ENCODE peak calls at places on chromosomes 2 and 18, in seven cellular contexts. O is endothelial cell; Q is DMS153; U is fibroblast of gingiva; K is Panc1; I is GM13976; R is stimulated activated naive CD4-positive, alpha-beta T cell. J is an unnamed sample.

GRCh38 chr2:495745-496275 is 181.4 kb downstream of the TMEM18 start:
- DNase-seq in O (no peak), Q (no peak), U (no peak), K (no peak), I (no peak), R (no peak), J (no peak)

GRCh38 chr2:9752441-9753275 is 90.6 kb upstream of the TAF1B start:
- DNase-seq in O (no peak), Q (no peak), U (no peak), K (peak; percentile 17), I (peak; percentile 78), R (no peak), J (no peak)

GRCh38 chr2:124626993-124627392 is 601.9 kb downstream of the CNTNAP5 start:
- DNase-seq in O (no peak), Q (no peak), U (no peak), K (no peak), I (no peak), R (no peak), J (no peak)

GRCh38 chr2:71528749-71529148 is 75.4 kb downstream of the DYSF start:
- DNase-seq in O (no peak), Q (no peak), U (no peak), K (no peak), I (no peak), R (no peak), J (no peak)

GRCh38 chr18:62556397-62556796 is 33.6 kb downstream of the ZCCHC2 start:
- DNase-seq in O (no peak), Q (no peak), U (no peak), K (no peak), I (no peak), R (no peak), J (no peak)

GRCh38 chr2:65055427-65056214 is 595 bp upstream of the CEP68 start:
- DNase-seq in O (no peak), Q (peak; percentile 34), U (no peak), K (no peak), I (no peak), R (peak; percentile 79), J (no peak)

GRCh38 chr2:100731535-100731981 is 88.4 kb upstream of the NPAS2 start:
- DNase-seq in O (no peak), Q (no peak), U (peak; percentile 64), K (no peak), I (no peak), R (no peak), J (no peak)

GRCh38 chr2:42238644-42239288 is 69.6 kb downstream of the EML4 start:
- DNase-seq in O (peak; percentile 38), Q (peak; percentile 12), U (peak; percentile 11), K (peak; percentile 24), I (no peak), R (peak; percentile 4), J (no peak)

GRCh38 chr2:218582085-218582484 is 13.4 kb downstream of the CNOT9 start:
- DNase-seq in O (no peak), Q (no peak), U (no peak), K (no peak), I (peak; percentile 47), R (no peak), J (no peak)

GRCh38 chr2:158773121-158773520 is 22.0 kb upstream of the DAPL1 start:
- DNase-seq in O (no peak), Q (no peak), U (peak; percentile 47), K (no peak), I (no peak), R (no peak), J (no peak)

GRCh38 chr2:101120124-101120996 is 30.8 kb downstream of the TBC1D8 start:
- DNase-seq in O (no peak), Q (peak; percentile 47), U (peak; percentile 92), K (no peak), I (no peak), R (no peak), J (no peak)

GRCh38 chr2:234880551-234881211 is 71.1 kb upstream of the SH3BP4 start:
- DNase-seq in O (no peak), Q (no peak), U (peak; percentile 38), K (peak; percentile 96), I (no peak), R (no peak), J (no peak)

GRCh38 chr2:229169751-229170150 is 101.3 kb downstream of the PID1 start:
- DNase-seq in O (no peak), Q (no peak), U (peak; percentile 56), K (no peak), I (no peak), R (no peak), J (no peak)

GRCh38 chr18:26157326-26157725 is 23.7 kb downstream of the PSMA8 start:
- DNase-seq in O (no peak), Q (no peak), U (no peak), K (no peak), I (no peak), R (no peak), J (no peak)

GRCh38 chr2:106314427-106314826 is 120.3 kb upstream of the UXS1 start:
- DNase-seq in O (no peak), Q (peak; percentile 12), U (no peak), K (no peak), I (no peak), R (no peak), J (no peak)

GRCh38 chr2:205758051-205758450 is 75.8 kb downstream of the NRP2 start:
- DNase-seq in O (no peak), Q (no peak), U (no peak), K (no peak), I (no peak), R (no peak), J (no peak)

GRCh38 chr18:50816767-50817166 is 3.0 kb downstream of the MRO start:
- DNase-seq in O (no peak), Q (no peak), U (peak; percentile 90), K (no peak), I (peak; percentile 37), R (no peak), J (no peak)

GRCh38 chr2:171056307-171056706 is 104.4 kb downstream of the TLK1 start:
- DNase-seq in O (no peak), Q (no peak), U (peak; percentile 31), K (no peak), I (no peak), R (no peak), J (no peak)

J was measured in NCI-H2081 treated with DMSO at 0.1 percent for 48 hours.